ENCODE peak calls at places on chromosomes 4 and X, in nine cellular contexts. X, W, E, B, Q, Y, O, Z and M are unnamed samples.

GRCh38 chr4:25144870-25145481 is 15.3 kb downstream of the SEPSECS start:
- DNase-seq in X (no peak), W (no peak), E (peak), B (no peak), Q (peak), Y (no peak), O (no peak), Z (no peak), M (peak)

GRCh38 chrX:87265518-87265917 is 252.1 kb upstream of the KLHL4 start:
- DNase-seq in X (no peak), W (no peak), E (no peak), B (no peak), Q (no peak), Y (no peak), O (no peak), Z (no peak), M (no peak)

GRCh38 chrX:121216979-121217378 is 169.6 kb downstream of the GLUD2 start:
- DNase-seq in X (no peak), W (no peak), E (no peak), B (no peak), Q (no peak), Y (no peak), O (no peak), Z (no peak), M (no peak)

GRCh38 chrX:135981662-135982061 is 3.6 kb upstream of the SLC9A6 start:
- DNase-seq in X (no peak), W (no peak), E (no peak), B (no peak), Q (no peak), Y (no peak), O (no peak), Z (no peak), M (no peak)

GRCh38 chr4:105061720-105062119 is 85.0 kb upstream of the TET2 start:
- DNase-seq in X (no peak), W (no peak), E (peak), B (no peak), Q (no peak), Y (no peak), O (no peak), Z (no peak), M (no peak)

GRCh38 chr4:165541773-165542459 is 163.1 kb downstream of the CPE start:
- DNase-seq in X (no peak), W (no peak), E (no peak), B (no peak), Q (no peak), Y (no peak), O (no peak), Z (no peak), M (no peak)

GRCh38 chr4:152064753-152065152 is 303.9 kb upstream of the GATB start:
- DNase-seq in X (no peak), W (no peak), E (no peak), B (no peak), Q (no peak), Y (no peak), O (no peak), Z (no peak), M (no peak)

GRCh38 chr4:23728393-23728792 is 161.5 kb downstream of the PPARGC1A start:
- DNase-seq in X (no peak), W (no peak), E (no peak), B (no peak), Q (peak), Y (no peak), O (no peak), Z (no peak), M (no peak)

GRCh38 chrX:45134303-45134702 is 66.4 kb downstream of the DIPK2B start:
- DNase-seq in X (no peak), W (no peak), E (no peak), B (peak), Q (no peak), Y (no peak), O (no peak), Z (no peak), M (no peak)

DNA sequence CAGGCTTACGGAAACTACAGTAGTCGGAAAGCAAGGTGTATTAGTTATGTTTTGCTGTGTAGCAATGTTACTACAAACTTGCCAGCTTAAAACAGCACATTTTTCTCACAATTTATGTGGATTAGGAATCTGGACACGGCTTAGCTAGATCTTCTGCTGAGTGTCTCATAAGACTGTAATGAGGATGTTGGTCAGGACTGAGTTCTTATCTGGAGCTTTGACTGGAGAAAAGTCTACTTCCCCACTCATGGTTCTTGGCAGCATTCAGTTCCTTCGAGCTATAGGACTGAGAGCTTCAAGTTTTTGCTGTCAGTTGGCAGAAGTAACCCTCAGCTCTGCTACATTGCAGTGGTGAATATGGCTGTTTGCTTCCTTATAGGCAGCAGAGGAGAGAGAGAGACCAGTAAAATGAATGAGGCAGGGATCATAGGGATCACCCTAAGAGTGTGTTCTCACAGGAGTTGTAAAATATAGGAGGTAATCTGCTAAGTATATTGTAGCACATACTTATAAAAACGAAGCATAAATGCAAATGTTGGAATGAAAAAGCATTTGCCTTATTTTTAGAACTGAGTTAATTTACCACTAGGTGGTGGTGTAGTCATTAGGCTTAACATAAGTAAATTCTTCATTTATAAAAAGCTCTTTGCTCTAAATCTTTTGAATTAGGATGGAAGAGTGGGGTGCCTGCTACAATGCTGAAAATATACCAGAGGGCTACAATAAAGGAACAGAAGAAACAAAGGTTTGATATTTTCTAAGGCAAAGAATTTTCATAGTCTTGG is 38.6 kb downstream of the ALG13 start:
- DNase-seq in X (no peak), W (no peak), E (peak), B (no peak), Q (peak), Y (no peak), O (no peak), Z (no peak), M (peak)
- TF ChIP-seq CTCF in X (peak), W (no peak), E (peak), B (no peak), Q (peak), Y (peak), O (peak), Z (no peak), M (no peak)

DNA sequence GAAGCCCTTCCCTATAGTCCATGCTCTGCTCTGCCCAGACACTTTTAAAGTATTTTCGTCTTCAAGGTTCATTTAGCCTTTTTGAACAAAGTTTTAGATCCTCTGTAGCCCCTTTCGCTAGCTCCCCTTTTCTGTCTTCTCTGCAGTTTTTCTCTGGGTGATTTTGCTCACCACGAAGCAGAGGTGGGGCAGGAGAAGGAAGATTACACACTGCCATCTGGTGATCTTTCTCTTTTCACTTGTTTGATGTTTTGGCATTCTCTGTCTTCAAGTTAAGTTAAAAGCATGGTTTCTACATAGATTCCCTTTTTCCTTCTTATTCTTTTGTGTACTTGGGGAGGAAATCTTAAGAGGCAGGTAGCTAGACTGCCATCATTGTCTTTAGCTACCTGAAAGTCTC is 43.9 kb downstream of the CC2D2A start:
- DNase-seq in X (no peak), W (no peak), E (no peak), B (no peak), Q (no peak), Y (no peak), O (no peak), Z (no peak), M (no peak)
- TF ChIP-seq CTCF in X (no peak), W (no peak), E (no peak), B (no peak), Q (no peak), Y (no peak), O (peak), Z (no peak), M (no peak)

GRCh38 chr4:103026868-103027267 is 7.4 kb upstream of the SLC9B1 start:
- DNase-seq in X (no peak), W (no peak), E (no peak), B (no peak), Q (no peak), Y (no peak), O (no peak), Z (no peak), M (no peak)

GRCh38 chr4:103036169-103036568 is 16.7 kb upstream of the SLC9B1 start:
- DNase-seq in X (no peak), W (no peak), E (no peak), B (no peak), Q (no peak), Y (no peak), O (no peak), Z (no peak), M (no peak)

GRCh38 chr4:103030791-103031190 is 11.3 kb upstream of the SLC9B1 start:
- DNase-seq in X (no peak), W (no peak), E (no peak), B (no peak), Q (no peak), Y (no peak), O (no peak), Z (no peak), M (no peak)

GRCh38 chr4:103032575-103032974 is 13.1 kb upstream of the SLC9B1 start:
- DNase-seq in X (no peak), W (no peak), E (peak), B (no peak), Q (peak), Y (no peak), O (no peak), Z (no peak), M (no peak)
- TF ChIP-seq CTCF in X (peak), W (no peak), E (peak), B (no peak), Q (peak), Y (peak), O (no peak), Z (no peak), M (peak)

DNA sequence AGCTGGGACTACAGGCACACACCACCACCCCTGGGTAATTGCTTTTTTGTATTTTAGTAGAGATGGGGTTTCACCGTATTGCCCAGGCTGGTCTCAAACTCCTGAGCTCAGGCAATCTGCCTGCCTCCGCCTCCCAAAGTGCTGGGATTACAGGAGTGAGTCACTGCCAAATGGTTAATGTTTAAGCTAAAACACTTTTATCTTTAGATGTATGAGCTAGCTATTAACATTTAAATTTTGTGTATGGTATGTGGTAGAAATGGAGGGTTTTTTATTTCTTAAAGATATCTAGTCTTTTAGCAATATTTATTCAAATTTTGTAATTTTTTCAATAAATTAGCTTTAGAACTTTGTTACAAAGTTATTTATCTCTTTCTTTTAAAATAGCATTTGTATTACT is 1659.8 kb upstream of the ADGRL3 start:
- DNase-seq in X (no peak), W (no peak), E (no peak), B (no peak), Q (no peak), Y (no peak), O (no peak), Z (no peak), M (no peak)
- TF ChIP-seq CTCF in X (no peak), W (no peak), E (no peak), B (no peak), Q (no peak), Y (no peak), O (no peak), Z (no peak), M (no peak)

GRCh38 chr4:140622333-140622958 is 53.7 kb upstream of the UCP1 start:
- DNase-seq in X (no peak), W (peak), E (no peak), B (no peak), Q (no peak), Y (no peak), O (no peak), Z (no peak), M (no peak)

GRCh38 chr4:140628016-140628415 is 59.3 kb upstream of the UCP1 start:
- DNase-seq in X (no peak), W (no peak), E (no peak), B (no peak), Q (no peak), Y (no peak), O (no peak), Z (no peak), M (no peak)

GRCh38 chr4:140621161-140621560 is 52.4 kb upstream of the UCP1 start:
- DNase-seq in X (no peak), W (no peak), E (no peak), B (no peak), Q (no peak), Y (no peak), O (no peak), Z (no peak), M (no peak)

GRCh38 chr4:140630246-140630645 is 61.5 kb upstream of the UCP1 start:
- DNase-seq in X (no peak), W (no peak), E (no peak), B (no peak), Q (no peak), Y (no peak), O (no peak), Z (no peak), M (no peak)

GRCh38 chr4:140626982-140627381 is 58.2 kb upstream of the UCP1 start:
- DNase-seq in X (no peak), W (no peak), E (no peak), B (no peak), Q (peak), Y (no peak), O (no peak), Z (no peak), M (no peak)
- TF ChIP-seq CTCF in X (no peak), W (no peak), E (peak), B (no peak), Q (peak), Y (no peak), O (peak), Z (no peak), M (no peak)

GRCh38 chr4:77232653-77233052 is 75.6 kb downstream of the CCNG2 start:
- DNase-seq in X (no peak), W (no peak), E (no peak), B (no peak), Q (peak), Y (no peak), O (no peak), Z (no peak), M (no peak)

GRCh38 chr4:77240469-77241066 is 83.6 kb downstream of the CCNG2 start:
- DNase-seq in X (peak), W (no peak), E (peak), B (peak), Q (peak), Y (peak), O (no peak), Z (no peak), M (peak)

GRCh38 chr4:77235289-77235854 is 78.4 kb downstream of the CCNG2 start:
- DNase-seq in X (no peak), W (no peak), E (no peak), B (no peak), Q (no peak), Y (no peak), O (no peak), Z (no peak), M (no peak)

GRCh38 chr4:77236806-77237205 is 79.8 kb downstream of the CCNG2 start:
- DNase-seq in X (no peak), W (no peak), E (no peak), B (no peak), Q (no peak), Y (no peak), O (no peak), Z (no peak), M (no peak)
- TF ChIP-seq CTCF in X (no peak), W (no peak), E (no peak), B (no peak), Q (no peak), Y (no peak), O (no peak), Z (no peak), M (no peak)